ENCODE peak calls at places on chromosomes 5 and 9, in six cellular contexts. Q, D, B, F, G and C are unnamed samples.

GRCh38 chr5:174188300-174188699 is 142.8 kb downstream of the NSG2 start:
- DNase-seq in Q (no peak), D (peak; percentile 11), B (no peak), F (no peak), G (no peak), C (no peak)

GRCh38 chr9:16869140-16869903 is 1.1 kb downstream of the BNC2 start:
- DNase-seq in Q (no peak), D (peak; percentile 49), B (no peak), F (no peak), G (no peak), C (no peak)

GRCh38 chr5:24633705-24634325 is 11.0 kb downstream of the CDH10 start:
- DNase-seq in Q (peak; percentile 11), D (peak; percentile 49), B (peak; percentile 21), F (no peak), G (peak; percentile 20), C (peak; percentile 34)

GRCh38 chr5:118253401-118254061 is 734.8 kb downstream of the DTWD2 start:
- DNase-seq in Q (no peak), D (no peak), B (no peak), F (no peak), G (no peak), C (no peak)

GRCh38 chr5:66717455-66718373 is 121.5 kb downstream of the MAST4 start:
- DNase-seq in Q (no peak), D (no peak), B (no peak), F (no peak), G (no peak), C (no peak)

GRCh38 chr5:11777096-11777495 is 127.2 kb downstream of the CTNND2 start:
- DNase-seq in Q (no peak), D (no peak), B (no peak), F (no peak), G (no peak), C (no peak)

GRCh38 chr9:107734231-107735014 is 244.9 kb upstream of the KLF4 start:
- DNase-seq in Q (no peak), D (no peak), B (no peak), F (no peak), G (no peak), C (no peak)

GRCh38 chr5:53469946-53470687 is 10.3 kb upstream of the FST start:
- DNase-seq in Q (no peak), D (peak; percentile 17), B (no peak), F (no peak), G (no peak), C (no peak)

GRCh38 chr9:89648247-89649000 is 43.6 kb downstream of the GADD45G start:
- DNase-seq in Q (no peak), D (no peak), B (no peak), F (no peak), G (no peak), C (peak; percentile 93)

GRCh38 chr5:16885635-16886365 is 50.3 kb downstream of the MYO10 start:
- DNase-seq in Q (no peak), D (no peak), B (no peak), F (no peak), G (no peak), C (no peak)

GRCh38 chr5:17258429-17258828 is 41.0 kb downstream of the BASP1 start:
- DNase-seq in Q (no peak), D (no peak), B (no peak), F (no peak), G (no peak), C (no peak)

GRCh38 chr5:166505546-166505945 is 1785.9 kb upstream of the WWC1 start:
- DNase-seq in Q (no peak), D (no peak), B (no peak), F (no peak), G (no peak), C (no peak)

GRCh38 chr5:106921567-106921966 is 749.2 kb downstream of the EFNA5 start:
- DNase-seq in Q (no peak), D (no peak), B (no peak), F (no peak), G (no peak), C (no peak)

GRCh38 chr9:130172161-130172857 is at the start of gene NCS1:
- DNase-seq in Q (peak; percentile 90), D (peak; percentile 74), B (peak; percentile 97), F (no peak), G (peak; percentile 36), C (no peak)

GRCh38 chr5:65451436-65451835 is 30.3 kb downstream of the ADAMTS6 start:
- DNase-seq in Q (no peak), D (no peak), B (no peak), F (no peak), G (no peak), C (no peak)

GRCh38 chr9:15856591-15856990 is 303.7 kb downstream of the CCDC171 start:
- DNase-seq in Q (no peak), D (no peak), B (no peak), F (no peak), G (no peak), C (no peak)

GRCh38 chr9:110321055-110321454 is 16.6 kb downstream of the TXNDC8 start:
- DNase-seq in Q (no peak), D (no peak), B (no peak), F (no peak), G (no peak), C (no peak)

GRCh38 chr5:178279723-178280438 is 47.3 kb upstream of the PHYKPL start:
- DNase-seq in Q (peak; percentile 54), D (peak; percentile 75), B (peak; percentile 86), F (no peak), G (peak; percentile 70), C (peak; percentile 59)

GRCh38 chr5:100550531-100551036 is 15.4 kb downstream of the FAM174A start:
- DNase-seq in Q (no peak), D (no peak), B (no peak), F (peak; percentile 72), G (no peak), C (no peak)

GRCh38 chr5:73120222-73121108 is at the start of gene TMEM171:
- DNase-seq in Q (peak; percentile 54), D (no peak), B (no peak), F (no peak), G (peak; percentile 37), C (no peak)

GRCh38 chr9:89122944-89123343 is 55.7 kb downstream of the SHC3 start:
- DNase-seq in Q (no peak), D (peak; percentile 10), B (no peak), F (no peak), G (no peak), C (no peak)

GRCh38 chr5:39716532-39716971 is 291.8 kb upstream of the DAB2 start:
- DNase-seq in Q (peak; percentile 20), D (peak; percentile 74), B (peak; percentile 11), F (no peak), G (peak; percentile 68), C (peak; percentile 67)

GRCh38 chr5:160930361-160930760 is 78.3 kb upstream of the ATP10B start:
- DNase-seq in Q (no peak), D (no peak), B (no peak), F (no peak), G (no peak), C (no peak)

DNA sequence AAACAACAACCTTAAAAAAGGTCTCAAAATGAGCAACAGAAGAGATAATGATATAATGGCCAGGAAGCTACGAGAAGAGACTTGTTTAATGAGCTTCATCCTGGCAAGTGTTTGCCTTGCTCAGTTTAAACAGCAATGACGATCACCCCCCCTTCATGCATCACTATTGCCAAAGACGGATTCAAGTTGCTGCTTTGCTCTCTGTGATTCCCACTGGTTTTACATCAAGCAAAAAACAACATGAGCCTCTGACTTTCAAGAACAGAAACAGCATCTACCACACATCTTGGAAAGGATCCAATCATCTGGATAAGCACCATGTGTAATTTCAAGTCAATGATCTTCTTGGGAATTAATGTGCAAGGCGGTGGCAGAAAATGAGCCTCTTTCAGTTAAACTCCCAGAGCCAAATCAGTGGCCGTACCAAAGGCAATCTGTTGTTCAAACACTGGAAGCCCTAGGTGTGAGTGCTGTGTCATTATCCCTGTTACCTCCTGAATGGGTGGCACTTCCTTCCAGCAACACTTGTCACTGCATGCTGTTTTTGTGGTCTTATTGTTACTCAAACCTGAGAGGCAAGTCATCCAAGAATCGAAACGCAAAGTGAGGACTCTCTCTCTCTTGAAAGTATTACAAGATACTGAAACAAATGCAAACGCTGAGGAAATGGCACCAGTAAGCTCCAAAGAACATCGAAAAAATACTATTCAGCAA is 72.9 kb downstream of the MED27 start:
- DNase-seq in Q (no peak), D (no peak), B (no peak), F (peak; percentile 67), G (no peak), C (no peak)
- TF ChIP-seq MYC in Q (no peak), D (no peak), B (no peak), F (no peak), G (no peak), C (no peak)

DNA sequence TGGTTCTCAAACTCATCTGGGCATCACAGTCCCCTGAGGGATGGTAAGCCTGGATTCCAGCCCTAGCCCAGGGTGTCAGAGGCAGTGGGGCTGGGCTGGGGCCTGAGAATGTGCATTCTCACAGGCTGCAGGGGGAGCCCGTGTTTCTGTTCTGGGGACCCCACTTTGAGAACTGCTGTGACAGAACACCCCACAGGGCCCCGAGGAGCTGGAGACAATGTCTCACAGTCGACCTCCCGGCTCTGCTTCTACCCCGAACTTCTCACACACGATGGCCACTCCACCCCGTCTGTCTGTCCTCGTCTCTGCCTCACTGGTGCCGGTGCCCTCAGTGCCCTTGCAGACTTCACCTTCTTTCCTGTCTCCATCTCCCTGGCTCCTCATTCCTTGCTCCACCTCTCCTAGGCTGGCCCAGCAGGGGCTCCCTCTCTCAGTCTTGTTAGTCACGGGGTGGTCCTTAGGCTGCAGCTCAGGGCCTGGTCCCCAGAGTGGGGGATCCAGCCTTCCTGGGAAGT is 130.0 kb downstream of the CACNA1B start:
- DNase-seq in Q (no peak), D (no peak), B (no peak), F (no peak), G (no peak), C (no peak)
- TF ChIP-seq MYC in Q (no peak), D (no peak), B (no peak), F (no peak), G (no peak), C (no peak)

GRCh38 chr5:149855371-149855770 is 89.2 kb downstream of the PDE6A start:
- DNase-seq in Q (no peak), D (no peak), B (no peak), F (no peak), G (no peak), C (no peak)

GRCh38 chr5:149853701-149854100 is 90.9 kb downstream of the PDE6A start:
- DNase-seq in Q (no peak), D (no peak), B (no peak), F (no peak), G (no peak), C (no peak)

GRCh38 chr5:149854881-149855280 is 89.7 kb downstream of the PDE6A start:
- DNase-seq in Q (no peak), D (no peak), B (no peak), F (no peak), G (no peak), C (no peak)

GRCh38 chr5:149860801-149861322 is 83.7 kb downstream of the PDE6A start:
- DNase-seq in Q (no peak), D (no peak), B (no peak), F (peak; percentile 33), G (no peak), C (no peak)

DNA sequence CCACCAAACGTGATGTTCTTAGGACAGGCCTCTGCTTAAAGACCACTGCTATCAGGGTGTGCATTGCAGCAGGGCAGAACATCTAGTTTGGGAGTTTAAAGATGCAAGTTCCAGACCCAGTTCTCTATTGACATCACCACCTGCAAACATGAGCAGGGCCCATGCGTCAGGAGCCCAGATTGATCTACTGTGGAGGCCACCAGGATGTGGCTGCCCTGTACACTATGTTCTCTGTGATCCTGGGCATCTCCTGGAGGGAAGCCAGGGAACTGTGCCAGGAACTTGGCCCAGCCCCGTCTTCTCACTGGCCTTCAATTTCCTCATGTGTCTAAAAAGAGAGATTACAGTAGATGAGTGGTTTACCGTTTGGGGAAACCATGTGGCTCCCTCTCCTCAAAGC is 87.1 kb downstream of the PDE6A start:
- DNase-seq in Q (no peak), D (no peak), B (no peak), F (no peak), G (peak; percentile 62), C (no peak)
- TF ChIP-seq MYC in Q (no peak), D (no peak), B (no peak), F (no peak), G (no peak), C (no peak)

GRCh38 chr5:61600141-61600480 is 268.1 kb downstream of the ZSWIM6 start:
- DNase-seq in Q (no peak), D (no peak), B (no peak), F (no peak), G (no peak), C (no peak)
- TF ChIP-seq MYC in Q (no peak), D (no peak), B (no peak), F (no peak), G (no peak), C (no peak)